ENCODE peak calls at places on chromosomes 16 and 17, in five cellular contexts. Y, F, C, I and Q are unnamed samples.

GRCh38 chr17:58702045-58702476 is 9.7 kb downstream of the RAD51C start:
- DNase-seq in F (no peak), I (no peak), Y (no peak), C (no peak), Q (no peak)

GRCh38 chr17:78676415-78677302 is 99.5 kb upstream of the DNAH17 start:
- DNase-seq in Y (peak; percentile 75), I (no peak), F (no peak), C (no peak), Q (no peak)

GRCh38 chr16:85891033-85891775 is 7.8 kb upstream of the IRF8 start:
- DNase-seq in F (no peak), I (peak; percentile 34), Y (no peak), C (peak; percentile 49), Q (no peak)

GRCh38 chr16:78931267-78932060 is 669.1 kb downstream of the MAF start:
- DNase-seq in I (no peak), C (no peak), F (no peak), Y (no peak), Q (no peak)

GRCh38 chr17:77128895-77129567 is 11.7 kb upstream of the SEC14L1 start:
- DNase-seq in F (no peak), C (no peak), I (peak; percentile 30), Y (no peak), Q (no peak)

GRCh38 chr16:89155184-89155679 is 16.3 kb upstream of the CDH15 start:
- DNase-seq in F (peak; percentile 66), I (peak; percentile 83), Y (peak; percentile 83), C (no peak), Q (no peak)

GRCh38 chr16:14148016-14148415 is 76.9 kb downstream of the MRTFB start:
- DNase-seq in I (no peak), F (no peak), Y (no peak), C (no peak), Q (no peak)

GRCh38 chr16:28589069-28589468 is 7.8 kb downstream of the SULT1A2 start:
- DNase-seq in C (no peak), I (no peak), Y (no peak), F (no peak), Q (no peak)

GRCh38 chr16:56748826-56749225 is 18.9 kb downstream of the NUP93 start:
- DNase-seq in C (no peak), Y (no peak), F (no peak), I (no peak), Q (no peak)

GRCh38 chr16:49348408-49349176 is 25.0 kb upstream of the C16orf78 start:
- DNase-seq in I (no peak), C (no peak), F (no peak), Y (no peak), Q (no peak)

GRCh38 chr17:1999557-2000251 is 25.4 kb downstream of the RTN4RL1 start:
- DNase-seq in I (peak; percentile 15), Y (peak; percentile 80), C (no peak), F (peak; percentile 36), Q (peak; percentile 89)

GRCh38 chr16:57305159-57305811 is 20.8 kb upstream of the PLLP start:
- DNase-seq in F (peak; percentile 87), C (no peak), I (no peak), Y (no peak), Q (no peak)

GRCh38 chr17:29674270-29674669 is 51.6 kb upstream of the CORO6 start:
- DNase-seq in C (no peak), F (no peak), I (no peak), Y (no peak), Q (no peak)

GRCh38 chr17:63579633-63580032 is 21.1 kb upstream of the TACO1 start:
- DNase-seq in Y (no peak), I (no peak), C (no peak), F (no peak), Q (no peak)

GRCh38 chr17:27396941-27397340 is 59.3 kb upstream of the KSR1 start:
- DNase-seq in C (no peak), I (no peak), F (no peak), Y (no peak), Q (no peak)

GRCh38 chr16:1075546-1075945 is 3.0 kb downstream of the SSTR5 start:
- DNase-seq in I (no peak), F (no peak), C (no peak), Y (no peak), Q (no peak)

GRCh38 chr17:75980188-75981018 is 1.4 kb downstream of the TEN1 start:
- DNase-seq in C (no peak), I (no peak), Y (no peak), F (no peak), Q (no peak)

GRCh38 chr16:4660454-4661007 is 32.8 kb upstream of the NUDT16L1 start:
- DNase-seq in C (no peak), Y (peak; percentile 68), F (no peak), I (peak; percentile 45), Q (no peak)

GRCh38 chr17:43956222-43956621 is 2.5 kb upstream of the PYY start:
- DNase-seq in I (no peak), F (no peak), Y (no peak), C (no peak), Q (no peak)

GRCh38 chr17:27244481-27245223 is 49.3 kb upstream of the WSB1 start:
- DNase-seq in F (peak; percentile 80), C (peak; percentile 34), Y (peak; percentile 89), I (peak; percentile 91), Q (no peak)

GRCh38 chr17:80254396-80255241 is 6.0 kb upstream of the RNF213 start:
- DNase-seq in Y (peak; percentile 60), C (peak; percentile 93), I (peak; percentile 96), F (peak; percentile 33), Q (no peak)

GRCh38 chr17:77786090-77786489 is 172.4 kb upstream of the TNRC6C start:
- DNase-seq in F (no peak), Y (no peak), I (no peak), C (no peak), Q (no peak)

GRCh38 chr17:51817955-51818354 is 340.6 kb downstream of the CA10 start:
- DNase-seq in Y (no peak), I (no peak), C (no peak), F (no peak), Q (no peak)